ENCODE peak calls at places on chromosomes 11 and 22, in ten cellular contexts. O is upper lobe of left lung; X is pancreas; K is heart left ventricle; Z is RWPE2; F is GM12878; H is gastrocnemius medialis; C is DND-41; W is body of pancreas; T is naive thymus-derived CD4-positive, alpha-beta T cell. P is an unnamed sample. For H3K9me3, the result is how much of the 10 kb centered on the place peaks cover.

GRCh38 chr11:123483465-123483864 is 53.4 kb downstream of the GRAMD1B start:
- ATAC-seq in H (no peak), C (no peak), K (no peak), O (no peak), F (no peak), W (no peak), Z (no peak), X (no peak), T (no peak), P (no peak)

GRCh38 chr11:32751381-32751780 is 43.1 kb downstream of the CCDC73 start:
- ATAC-seq in O (no peak), C (no peak), X (no peak), T (no peak), F (peak), Z (no peak), K (no peak), W (no peak), H (no peak), P (no peak)

GRCh38 chr11:3159296-3160190 is 5.6 kb downstream of the OSBPL5 start:
- ATAC-seq in T (no peak), W (no peak), K (peak), O (no peak), Z (no peak), C (no peak), X (no peak), F (no peak), H (peak), P (peak)

GRCh38 chr11:78802058-78802633 is 227.5 kb upstream of the NARS2 start:
- ATAC-seq in H (no peak), W (peak), F (no peak), O (peak), Z (no peak), C (no peak), X (peak), K (no peak), T (no peak), P (no peak)

GRCh38 chr11:5809122-5809519 is 397 bp downstream of the OR52N2 start:
- ATAC-seq in C (peak), K (peak), H (no peak), X (peak), T (peak), W (peak), Z (peak), F (peak), O (peak), P (no peak)

GRCh38 chr22:43090130-43090789 is 1.1 kb upstream of the TTLL1 start:
- ATAC-seq in H (peak), Z (peak), X (peak), O (peak), W (peak), C (peak), T (peak), K (peak), F (peak), P (peak)

GRCh38 chr22:45897736-45898135 is 79.2 kb downstream of the WNT7B start:
- ATAC-seq in W (no peak), H (no peak), Z (no peak), T (no peak), C (no peak), F (no peak), O (no peak), K (no peak), X (no peak), P (no peak)

GRCh38 chr11:11450744-11451362 is 97.8 kb upstream of the CSNK2A3 start:
- ATAC-seq in Z (peak), T (no peak), X (no peak), W (no peak), K (no peak), F (no peak), O (no peak), H (no peak), C (no peak), P (no peak)

GRCh38 chr22:27748355-27749168 is 53.0 kb downstream of the MN1 start:
- ATAC-seq in W (peak), Z (peak), K (peak), X (peak), C (no peak), H (peak), T (no peak), F (no peak), O (no peak), P (peak)

GRCh38 chr11:67442504-67443398 is 525 bp downstream of the CORO1B start:
- ATAC-seq in W (peak), X (no peak), O (no peak), K (peak), Z (peak), H (peak), F (no peak), T (no peak), C (no peak), P (peak)

GRCh38 chr22:25159028-25159427 is 40.6 kb upstream of the CRYBB3 start:
- ATAC-seq in H (peak), X (no peak), T (peak), Z (no peak), C (no peak), K (no peak), F (no peak), W (no peak), O (no peak), P (no peak)

GRCh38 chr22:20957118-20957690 is 9.9 kb upstream of the AIFM3 start:
- ATAC-seq in T (peak), Z (peak), C (no peak), X (peak), O (peak), H (no peak), K (peak), W (peak), F (peak), P (peak)

GRCh38 chr11:128304666-128305485 is 282.5 kb downstream of the ETS1 start:
- ATAC-seq in O (no peak), Z (no peak), X (no peak), C (no peak), T (peak), F (no peak), H (no peak), W (no peak), K (no peak), P (no peak)

GRCh38 chr11:78642979-78643675 is 68.5 kb upstream of the NARS2 start:
- ATAC-seq in W (no peak), C (no peak), H (no peak), O (no peak), K (no peak), F (no peak), X (no peak), T (no peak), Z (no peak), P (no peak)

GRCh38 chr11:102260241-102260640 is 57.0 kb upstream of the BIRC3 start:
- ATAC-seq in H (no peak), T (no peak), Z (no peak), K (no peak), X (no peak), W (no peak), O (no peak), F (no peak), C (no peak), P (no peak)

GRCh38 chr11:5380740-5381342 is 2.8 kb upstream of the OR51M1 start:
- ATAC-seq in Z (peak), T (peak), W (peak), X (peak), H (no peak), O (peak), C (peak), K (peak), F (peak), P (no peak)

GRCh38 chr11:8075119-8075726 is 5.8 kb upstream of the TUB start:
- ATAC-seq in F (no peak), X (no peak), C (no peak), H (no peak), K (no peak), O (no peak), Z (peak), T (no peak), W (no peak), P (no peak)

GRCh38 chr11:118522571-118523072 is 4.7 kb upstream of the TTC36 start:
- ATAC-seq in K (no peak), C (no peak), O (no peak), H (no peak), F (no peak), T (no peak), X (peak), Z (peak), W (no peak), P (no peak)

GRCh38 chr22:42796081-42796480 is 61.0 kb downstream of the ARFGAP3 start:
- ATAC-seq in W (no peak), T (no peak), Z (no peak), K (no peak), O (no peak), H (no peak), X (no peak), F (no peak), C (no peak), P (no peak)

GRCh38 chr11:75429902-75430691 is 2.9 kb downstream of the KLHL35 start:
- ATAC-seq in F (no peak), Z (peak), C (no peak), X (peak), O (peak), W (peak), K (no peak), T (peak), H (peak), P (peak)

GRCh38 chr11:87306260-87306861 is 268.6 kb downstream of the TMEM135 start:
- ATAC-seq in W (no peak), T (no peak), K (peak), F (no peak), C (peak), Z (no peak), O (no peak), H (no peak), X (no peak), P (no peak)

GRCh38 chr22:25536578-25536977 is 27.9 kb upstream of the GRK3 start:
- ATAC-seq in H (no peak), Z (no peak), O (no peak), W (no peak), X (no peak), T (no peak), K (peak), C (no peak), F (no peak), P (no peak)

GRCh38 chr11:67290801-67291200 is 1.7 kb downstream of the ANKRD13D start:
- ATAC-seq in K (no peak), Z (no peak), H (no peak), X (no peak), T (no peak), C (no peak), F (no peak), O (no peak), W (no peak), P (no peak)

GRCh38 chr11:119450590-119450989 is 27.6 kb upstream of the THY1 start:
- ATAC-seq in F (no peak), K (no peak), W (no peak), T (no peak), C (no peak), H (no peak), X (no peak), O (no peak), Z (no peak), P (no peak)

GRCh38 chr11:78605296-78605695 is 30.6 kb upstream of the NARS2 start:
- ATAC-seq in C (no peak), W (no peak), O (no peak), K (no peak), Z (no peak), F (no peak), H (no peak), X (no peak), T (no peak), P (no peak)

GRCh38 chr11:451738-452137 is 1.7 kb downstream of the PTDSS2 start:
- ATAC-seq in W (no peak), F (no peak), C (no peak), K (no peak), Z (no peak), O (no peak), H (no peak), X (no peak), T (no peak), P (no peak)

GRCh38 chr22:30606455-30607299 is at the start of gene TCN2:
- ATAC-seq in K (peak), O (peak), X (peak), W (peak), Z (peak), C (no peak), T (peak), H (peak), F (peak), P (peak)

GRCh38 chr22:31089101-31090100 is 8.3 kb downstream of the SMTN start:
- ATAC-seq in H (peak), W (no peak), C (no peak), Z (peak), K (no peak), F (peak), T (no peak), X (peak), O (peak), P (no peak)

GRCh38 chr22:26079009-26079408 is 90.3 kb upstream of the SEZ6L start:
- ATAC-seq in T (no peak), W (no peak), O (no peak), C (no peak), H (no peak), K (no peak), Z (no peak), X (no peak), F (no peak), P (no peak)

GRCh38 chr11:16410479-16410878 is 54.1 kb upstream of the SOX6 start:
- ATAC-seq in X (no peak), C (no peak), O (no peak), H (no peak), W (no peak), K (no peak), T (no peak), Z (no peak), F (no peak), P (no peak)

GRCh38 chr11:122804161-122804560 is 34.1 kb upstream of the CRTAM start:
- ATAC-seq in Z (peak), F (peak), O (peak), K (no peak), C (no peak), T (no peak), X (no peak), H (no peak), W (no peak), P (no peak)

GRCh38 chr22:41638124-41638523 is 17.0 kb downstream of the XRCC6 start:
- ATAC-seq in T (no peak), C (no peak), F (no peak), W (peak), K (no peak), O (peak), X (peak), Z (no peak), H (no peak), P (no peak)

GRCh38 chr11:62071408-62071807 is 52.4 kb upstream of the INCENP start:
- ATAC-seq in Z (no peak), K (no peak), C (no peak), X (no peak), W (no peak), O (no peak), H (no peak), T (no peak), F (no peak), P (no peak)

GRCh38 chr11:61880454-61880853 is 10.9 kb downstream of the FADS3 start:
- ATAC-seq in O (no peak), Z (no peak), T (no peak), X (no peak), F (peak), H (no peak), W (no peak), C (no peak), K (no peak), P (no peak)

GRCh38 chr11:16403851-16404250 is 47.5 kb upstream of the SOX6 start:
- ATAC-seq in O (no peak), C (no peak), T (no peak), H (no peak), K (no peak), Z (no peak), F (no peak), X (peak), W (no peak), P (no peak)

GRCh38 chr11:2930705-2931415 is 1.6 kb upstream of the PHLDA2 start:
- ATAC-seq in Z (peak), X (peak), O (peak), T (peak), H (no peak), W (peak), F (peak), K (peak), C (no peak), P (peak)

GRCh38 chr22:48700566-48701295 is 1126.9 kb downstream of the BRD1 start:
- ATAC-seq in O (no peak), K (no peak), W (no peak), F (no peak), C (no peak), H (no peak), Z (no peak), X (no peak), T (no peak), P (no peak)
- H3K9me3 ChIP-seq in O (under half), K (under half), W (under half), F (under half), C (under half), H (under half), Z (under half), X (under half), T (under half), P (under half)

DNA sequence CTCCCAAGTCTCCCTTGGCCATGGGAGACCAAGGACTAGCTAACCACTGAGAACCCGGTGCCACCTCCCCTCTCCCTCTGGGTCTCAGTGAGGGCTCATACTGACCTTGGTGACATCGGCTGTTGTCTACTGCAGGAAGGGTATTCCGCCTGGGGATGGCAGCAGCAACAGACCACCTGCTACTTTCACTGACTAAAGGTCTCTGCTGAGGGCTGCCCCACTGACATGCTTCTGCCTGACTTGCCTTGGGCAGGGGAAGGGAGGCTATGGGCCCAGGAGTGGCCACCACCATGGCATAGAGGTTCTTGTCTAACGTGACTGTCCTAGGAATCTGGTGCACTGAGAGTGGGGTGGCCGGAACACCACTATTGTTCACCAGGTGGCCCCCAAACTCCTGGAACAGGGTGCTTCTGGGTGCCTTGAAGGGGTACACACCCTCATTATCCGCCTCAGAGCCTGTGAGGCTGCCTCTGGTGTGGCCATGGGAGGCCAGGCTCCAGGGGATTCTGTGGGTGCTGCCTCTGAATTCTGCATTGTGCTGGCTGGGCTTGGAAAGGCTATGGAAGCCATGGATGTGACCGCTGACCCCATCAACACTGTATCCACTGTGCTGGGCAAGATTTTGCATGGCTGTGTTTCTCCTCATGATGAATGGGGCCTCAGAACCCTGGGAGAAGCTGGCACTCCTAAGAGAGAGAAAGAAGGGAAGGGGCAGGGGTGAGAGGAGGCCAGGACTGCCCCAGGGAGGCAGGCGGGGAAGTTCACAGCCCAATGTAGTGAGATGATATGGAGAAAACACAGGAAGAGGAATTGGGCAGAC is 38.3 kb downstream of the GAB4 start:
- ATAC-seq in F (no peak), W (no peak), O (no peak), T (no peak), K (no peak), C (no peak), X (no peak), Z (no peak), H (no peak), P (no peak)
- H3K9me3 ChIP-seq in F (under half), W (under half), O (under half), T (under half), K (under half), C (under half), X (under half), Z (under half), H (under half), P (under half)

GRCh38 chr11:130737866-130738431 is 178.3 kb downstream of the SNX19 start:
- ATAC-seq in K (peak), X (peak), C (no peak), T (no peak), O (peak), F (no peak), H (no peak), Z (peak), W (peak), P (peak)
- H3K9me3 ChIP-seq in K (under half), X (under half), C (under half), T (under half), O (under half), F (under half), H (under half), Z (under half), W (under half), P (under half)

GRCh38 chr11:134760307-134760706 is 348.3 kb upstream of the B3GAT1 start:
- ATAC-seq in H (no peak), W (no peak), C (no peak), F (no peak), Z (no peak), X (no peak), T (no peak), K (no peak), O (no peak), P (no peak)
- H3K9me3 ChIP-seq in H (under half), W (under half), C (under half), F (under half), Z (under half), X (under half), T (under half), K (under half), O (under half), P (under half)

DNA sequence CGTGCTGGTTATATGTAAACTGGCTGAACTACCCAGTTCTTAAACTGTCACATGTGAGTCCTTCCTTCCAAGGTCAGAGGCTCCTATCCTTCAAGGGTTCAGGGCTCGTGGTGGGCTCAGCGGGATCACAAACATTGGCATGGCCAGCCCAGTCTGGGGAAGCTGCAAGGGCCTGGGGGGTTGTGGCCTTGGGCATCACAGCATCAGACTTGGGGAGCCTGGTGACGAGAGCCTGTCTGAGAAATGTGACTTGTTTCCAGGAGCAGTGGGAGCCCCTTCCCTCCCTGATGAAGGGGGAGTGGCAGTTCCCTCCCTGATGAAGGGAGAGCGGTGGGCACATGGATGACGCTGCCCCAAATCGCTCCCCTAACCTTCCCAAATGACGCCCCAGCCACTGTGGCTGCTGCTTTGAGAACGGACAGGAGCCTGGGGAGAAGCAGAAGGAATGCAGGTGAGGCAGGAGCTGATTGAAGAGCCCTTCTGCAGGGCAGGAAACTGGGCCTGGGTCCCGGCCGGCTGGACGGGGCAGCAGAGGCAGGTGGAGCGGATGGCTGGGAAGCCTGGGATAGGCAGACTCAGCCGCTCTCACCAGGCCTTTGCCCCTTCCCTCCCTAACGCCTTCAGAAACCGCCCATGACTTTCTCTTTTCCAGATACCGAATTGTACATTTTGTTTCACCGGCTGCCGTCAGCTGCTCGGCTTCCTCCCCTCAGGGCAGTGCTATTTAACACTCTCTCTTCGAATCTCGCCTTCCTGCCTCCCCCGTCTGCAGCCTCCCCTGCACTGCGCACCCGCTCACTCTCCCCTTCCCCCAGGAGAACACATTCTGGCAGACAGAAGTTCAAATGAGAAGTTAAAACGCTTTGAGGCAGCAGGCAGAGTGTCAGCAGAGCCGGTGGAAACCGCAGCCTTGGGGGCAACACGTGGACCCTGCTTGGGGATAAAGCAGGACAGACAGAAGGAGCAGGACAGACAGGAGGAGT is 1486.7 kb downstream of the BRD1 start:
- ATAC-seq in H (no peak), W (no peak), C (no peak), Z (no peak), F (no peak), X (no peak), K (no peak), T (no peak), O (no peak), P (no peak)
- H3K9me3 ChIP-seq in H (under half), W (under half), C (under half), Z (under half), F (under half), X (under half), K (under half), T (under half), O (under half), P (under half)

DNA sequence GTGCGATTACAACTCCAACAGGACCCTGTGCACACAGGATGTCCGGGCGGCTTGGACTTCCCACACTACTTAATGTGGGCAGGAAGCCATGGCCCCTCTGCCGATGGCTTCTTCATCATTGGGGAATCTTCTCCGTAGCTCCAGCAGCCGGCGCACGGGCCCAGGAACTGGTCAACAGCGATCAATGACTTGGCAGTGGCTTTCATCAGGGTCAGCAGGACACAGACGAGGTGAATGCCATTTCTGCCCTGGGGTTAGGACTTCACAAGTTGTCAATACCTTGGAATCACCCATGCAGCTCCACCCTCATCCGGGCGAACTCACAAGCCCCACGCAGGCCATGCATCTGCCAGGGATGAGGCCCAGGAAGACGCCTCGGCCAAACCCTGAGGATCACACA is 645.7 kb downstream of the BRD1 start:
- ATAC-seq in W (no peak), H (no peak), F (no peak), C (no peak), X (no peak), T (no peak), Z (no peak), O (no peak), K (no peak), P (no peak)
- H3K9me3 ChIP-seq in W (under half), H (under half), F (under half), C (under half), X (under half), T (under half), Z (under half), O (under half), K (under half), P (under half)